ENCODE peak calls at places on chromosomes 12 and 14, in eight cellular contexts. Y is ovary, I is epithelial cell of esophagus, W is neural progenitor cell, M is AG10803, N is lung, P is heart left ventricle, K is K562. J is an unnamed sample.

GRCh38 chr12:51056242-51056641 is 8.1 kb downstream of the LETMD1 start:
- DNase-seq in Y (no peak), I (peak), W (no peak), M (peak), N (peak), P (no peak), K (no peak), J (no peak)

GRCh38 chr14:106844608-106845285 is 1318.4 kb downstream of the TMEM121 start:
- DNase-seq in Y (peak), I (no peak), W (no peak), M (no peak), N (peak), P (peak), K (no peak), J (peak)

GRCh38 chr14:77590845-77591506 is 25.5 kb downstream of the SPTLC2 start:
- DNase-seq in Y (no peak), I (peak), W (no peak), M (no peak), N (no peak), P (no peak), K (no peak), J (no peak)

GRCh38 chr14:24432259-24433131 is 2.7 kb downstream of the KHNYN start:
- DNase-seq in Y (peak), I (no peak), W (no peak), M (no peak), N (no peak), P (no peak), K (no peak), J (no peak)

GRCh38 chr12:94603434-94604068 is 46.8 kb downstream of the TMCC3 start:
- DNase-seq in Y (no peak), I (peak), W (peak), M (no peak), N (no peak), P (no peak), K (peak), J (peak)

GRCh38 chr14:68938515-68939423 is 40.3 kb downstream of the ACTN1 start:
- DNase-seq in Y (no peak), I (no peak), W (no peak), M (no peak), N (no peak), P (peak), K (no peak), J (no peak)

GRCh38 chr14:58082491-58083098 is 69.4 kb downstream of the ARMH4 start:
- DNase-seq in Y (no peak), I (peak), W (no peak), M (peak), N (no peak), P (peak), K (no peak), J (no peak)

GRCh38 chr12:23906329-23906728 is 43.1 kb downstream of the SOX5 start:
- DNase-seq in Y (no peak), I (peak), W (peak), M (peak), N (no peak), P (peak), K (no peak), J (no peak)

GRCh38 chr14:22977684-22978486 is 4.5 kb downstream of the AJUBA start:
- DNase-seq in Y (peak), I (peak), W (peak), M (peak), N (peak), P (peak), K (peak), J (no peak)

GRCh38 chr14:73757876-73758391 is 43.8 kb upstream of the PNMA1 start:
- DNase-seq in Y (no peak), I (no peak), W (no peak), M (no peak), N (no peak), P (no peak), K (no peak), J (no peak)

DNA sequence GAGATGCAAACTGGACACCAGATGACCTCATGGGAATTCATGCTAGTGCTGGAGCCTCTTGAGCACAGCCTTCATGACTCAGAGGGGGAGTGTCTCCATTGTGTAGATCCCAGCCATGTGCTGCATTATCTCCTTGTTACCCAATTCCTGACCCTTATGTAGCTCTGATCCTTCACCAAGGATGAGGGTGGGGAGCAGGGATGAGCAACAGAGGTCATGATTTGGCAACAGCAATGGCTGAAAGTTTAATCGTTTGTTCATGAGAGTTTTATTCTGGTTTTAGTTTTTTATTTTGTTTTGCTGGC is 9.5 kb upstream of the BDKRB1 start:
- DNase-seq in Y (no peak), I (peak), W (no peak), M (peak), N (no peak), P (no peak), K (no peak), J (no peak)
- TF ChIP-seq CTCF in Y (no peak), I (no peak), W (no peak), M (peak), N (no peak), P (no peak), K (no peak), J (no peak)

DNA sequence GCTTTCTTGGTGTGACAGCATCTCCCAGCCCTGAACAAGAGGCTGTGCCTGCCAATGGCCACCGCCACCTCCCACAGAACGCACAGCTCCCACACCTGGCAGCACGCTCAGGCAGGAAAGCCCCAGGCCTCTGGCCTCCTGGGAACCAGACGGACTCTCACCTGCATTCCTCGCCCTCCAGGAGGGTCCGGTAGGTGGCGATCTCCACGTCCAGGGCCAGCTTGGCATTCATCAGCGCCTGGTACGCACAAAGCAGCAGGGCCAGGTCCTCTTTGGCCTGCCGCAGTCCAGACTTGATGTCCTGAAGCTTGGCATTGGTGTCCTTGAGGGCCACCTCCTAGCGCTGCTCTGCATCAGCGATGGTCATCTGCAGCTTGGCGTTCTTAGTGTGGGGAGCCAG is 12.1 kb upstream of the KRT77 start:
- DNase-seq in Y (no peak), I (no peak), W (peak), M (no peak), N (no peak), P (no peak), K (peak), J (peak)
- TF ChIP-seq CTCF in Y (no peak), I (no peak), W (peak), M (no peak), N (no peak), P (no peak), K (peak), J (no peak)

GRCh38 chr12:68067762-68068376 is 78.6 kb downstream of the IFNG-AS1 start:
- DNase-seq in Y (no peak), I (peak), W (no peak), M (peak), N (no peak), P (no peak), K (peak), J (peak)
- TF ChIP-seq CTCF in Y (no peak), I (peak), W (peak), M (peak), N (no peak), P (no peak), K (peak), J (peak)

DNA sequence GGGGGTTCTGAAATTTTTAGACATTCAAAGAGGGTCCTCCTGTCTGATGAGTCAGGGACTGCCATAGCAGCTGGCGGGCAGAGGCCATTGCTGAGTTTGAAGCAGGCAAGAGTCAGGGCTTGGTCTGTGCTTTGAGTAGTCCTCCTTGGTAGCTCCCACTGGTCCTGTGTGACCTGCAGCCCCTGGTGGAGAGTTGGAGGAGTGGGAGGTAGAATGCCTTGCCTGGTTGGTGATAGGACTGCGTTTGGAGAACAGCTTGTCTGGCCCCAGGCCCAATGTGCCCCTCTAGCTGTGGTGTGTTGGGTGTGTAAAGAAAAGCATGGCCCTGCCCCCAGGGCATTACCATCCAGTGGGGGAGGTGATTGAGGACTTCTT is 116.7 kb downstream of the BEGAIN start:
- DNase-seq in Y (no peak), I (no peak), W (no peak), M (no peak), N (no peak), P (no peak), K (no peak), J (no peak)
- TF ChIP-seq CTCF in Y (no peak), I (no peak), W (no peak), M (no peak), N (no peak), P (no peak), K (peak), J (no peak)

GRCh38 chr12:26629864-26630263 is 203.1 kb downstream of the ITPR2 start:
- DNase-seq in Y (no peak), I (no peak), W (peak), M (peak), N (no peak), P (no peak), K (no peak), J (no peak)

GRCh38 chr12:26632746-26633145 is 200.2 kb downstream of the ITPR2 start:
- DNase-seq in Y (no peak), I (no peak), W (no peak), M (peak), N (no peak), P (no peak), K (no peak), J (no peak)

GRCh38 chr12:26631846-26632245 is 201.1 kb downstream of the ITPR2 start:
- DNase-seq in Y (no peak), I (no peak), W (no peak), M (peak), N (no peak), P (no peak), K (no peak), J (no peak)

GRCh38 chr12:26628234-26628633 is 204.8 kb downstream of the ITPR2 start:
- DNase-seq in Y (no peak), I (peak), W (no peak), M (peak), N (no peak), P (no peak), K (no peak), J (no peak)

DNA sequence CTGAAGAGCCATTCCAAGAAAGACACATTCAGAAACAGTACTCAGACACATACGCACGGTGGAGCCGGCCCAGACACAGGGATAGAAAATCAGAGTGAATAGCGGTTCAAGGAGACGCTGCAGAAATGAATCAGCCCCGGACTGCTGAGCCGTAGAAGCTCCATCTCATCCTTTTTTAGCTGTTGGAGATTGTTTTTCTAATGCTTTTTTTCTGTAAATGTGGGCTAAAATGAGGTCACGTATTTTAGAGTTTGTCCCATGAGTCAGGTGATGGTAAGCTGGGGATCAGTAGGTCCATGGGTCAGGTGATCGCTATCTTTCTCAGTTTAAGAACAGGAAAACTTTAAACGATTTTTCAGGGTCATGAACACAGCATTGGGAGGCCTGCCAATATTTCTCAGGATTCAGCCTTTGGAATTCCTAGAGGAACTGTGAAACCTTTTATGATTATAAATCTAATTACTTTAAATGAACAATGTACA is 202.4 kb downstream of the ITPR2 start:
- DNase-seq in Y (peak), I (no peak), W (no peak), M (peak), N (no peak), P (no peak), K (no peak), J (no peak)
- TF ChIP-seq CTCF in Y (no peak), I (no peak), W (no peak), M (no peak), N (no peak), P (no peak), K (no peak), J (no peak)

DNA sequence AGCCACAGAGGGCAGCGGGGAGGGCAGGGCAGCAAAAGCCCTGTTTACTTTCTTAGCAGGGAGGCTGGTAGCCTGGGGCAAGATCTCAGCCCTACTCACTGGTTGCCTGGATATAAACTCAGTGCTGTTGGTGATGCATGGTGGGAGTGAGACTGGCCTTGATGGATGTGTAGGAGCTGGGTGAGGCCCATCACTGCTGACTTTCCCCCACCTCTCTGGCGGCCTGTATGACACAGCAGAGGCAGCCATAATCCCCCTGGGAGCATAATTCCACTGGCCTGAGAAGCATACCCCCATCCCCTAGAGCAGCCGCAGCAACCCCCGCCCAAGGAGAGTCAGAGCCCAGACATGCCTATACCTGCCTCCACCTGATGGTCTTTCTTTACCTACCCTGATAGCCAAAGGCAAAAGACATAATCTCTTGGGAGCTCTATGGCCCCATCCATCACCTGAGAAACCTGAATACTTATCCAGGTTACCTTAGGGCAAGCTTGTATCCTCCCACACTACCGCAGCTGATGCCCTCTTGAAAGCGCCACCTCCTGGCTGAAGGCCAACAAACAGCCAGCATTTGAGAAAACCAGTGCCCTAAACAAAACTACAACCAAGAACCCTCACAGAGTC is 59.3 kb downstream of the DNAI7 start:
- DNase-seq in Y (no peak), I (peak), W (peak), M (no peak), N (no peak), P (no peak), K (no peak), J (peak)
- TF ChIP-seq CTCF in Y (no peak), I (no peak), W (peak), M (no peak), N (no peak), P (no peak), K (no peak), J (no peak)

DNA sequence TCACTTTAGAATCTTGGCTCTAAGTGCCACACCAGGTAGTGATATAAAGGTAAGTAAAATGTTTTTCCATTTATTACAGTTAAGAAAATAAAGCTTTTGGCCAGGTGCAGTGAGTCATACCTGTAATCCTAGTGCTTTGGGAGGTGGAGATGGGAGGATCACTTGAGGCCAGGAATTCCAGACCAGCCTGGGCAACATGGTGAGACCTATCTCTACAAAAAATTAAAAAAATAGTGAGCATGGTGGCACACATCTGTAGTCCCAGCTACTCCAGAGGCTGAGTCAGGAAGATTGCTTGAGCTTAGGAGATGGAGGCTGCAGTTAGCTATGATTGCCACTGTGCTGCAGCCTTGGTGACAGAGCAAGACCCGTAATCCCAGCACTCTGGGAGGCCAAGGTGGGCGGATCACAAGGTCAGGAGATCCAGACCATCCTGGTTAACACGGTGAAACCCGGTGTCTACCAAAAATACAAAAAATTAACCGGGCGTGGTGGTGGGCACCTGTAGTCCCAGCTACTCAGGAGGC is 5.0 kb downstream of the FANCM start:
- DNase-seq in Y (no peak), I (peak), W (no peak), M (no peak), N (no peak), P (no peak), K (no peak), J (no peak)
- TF ChIP-seq CTCF in Y (no peak), I (peak), W (no peak), M (no peak), N (no peak), P (no peak), K (no peak), J (no peak)

GRCh38 chr14:52071675-52072074 is 2.8 kb upstream of the NID2 start:
- DNase-seq in Y (no peak), I (no peak), W (peak), M (no peak), N (no peak), P (no peak), K (no peak), J (no peak)
- TF ChIP-seq CTCF in Y (peak), I (no peak), W (peak), M (peak), N (no peak), P (peak), K (peak), J (no peak)

GRCh38 chr14:50619569-50620141 is 48.5 kb downstream of the SAV1 start:
- DNase-seq in Y (no peak), I (peak), W (peak), M (peak), N (no peak), P (no peak), K (no peak), J (no peak)
- TF ChIP-seq CTCF in Y (peak), I (peak), W (peak), M (peak), N (peak), P (peak), K (peak), J (peak)